ENCODE peak calls at places on chromosomes 16 and 17, in seven cellular contexts. J is neural progenitor cell, G is small intestine, O is ascending aorta, N is stomach, P is IMR-90, C is sigmoid colon. Q is an unnamed sample. For H3K4me1 and H3K9me3, the result is how much of the 10 kb centered on the place peaks cover.

GRCh38 chr17:16428098-16428882 is 12.9 kb downstream of the TRPV2 start:
- DNase-seq in G (peak), P (peak), J (peak), O (no peak), N (peak), C (no peak), Q (peak)

GRCh38 chr16:70682239-70683145 is 3.4 kb downstream of the MTSS2 start:
- DNase-seq in C (no peak), J (no peak), G (no peak), P (no peak), O (no peak), N (no peak), Q (no peak)

GRCh38 chr16:67087803-67088202 is 21.9 kb upstream of the PHAF1 start:
- DNase-seq in N (no peak), P (no peak), G (no peak), J (no peak), C (no peak), O (no peak), Q (peak)

GRCh38 chr17:44095647-44096496 is 25.3 kb downstream of the G6PC3 start:
- DNase-seq in P (peak), G (peak), N (no peak), J (peak), O (no peak), C (peak), Q (peak)

GRCh38 chr17:7997186-7997585 is 5.2 kb upstream of the GUCY2D start:
- DNase-seq in P (peak), O (no peak), G (peak), J (peak), N (peak), C (peak), Q (peak)

GRCh38 chr16:88303890-88304819 is 78.6 kb upstream of the ZNF469 start:
- DNase-seq in G (no peak), P (peak), N (no peak), J (no peak), C (peak), O (no peak), Q (no peak)

GRCh38 chr16:57892041-57892440 is 78.9 kb downstream of the CNGB1 start:
- DNase-seq in C (no peak), N (no peak), G (no peak), P (peak), O (no peak), J (no peak), Q (no peak)

GRCh38 chr16:69880640-69881133 is 70.4 kb upstream of the CLEC18A start:
- DNase-seq in C (no peak), G (no peak), P (peak), N (no peak), J (no peak), O (no peak), Q (no peak)

GRCh38 chr17:4678448-4679026 is 25.4 kb downstream of the PELP1 start:
- DNase-seq in G (no peak), N (no peak), C (no peak), J (no peak), P (peak), O (no peak), Q (no peak)

GRCh38 chr17:67575325-67575724 is 142.4 kb upstream of the NOL11 start:
- DNase-seq in J (no peak), N (no peak), P (no peak), G (peak), O (no peak), C (no peak), Q (no peak)

DNA sequence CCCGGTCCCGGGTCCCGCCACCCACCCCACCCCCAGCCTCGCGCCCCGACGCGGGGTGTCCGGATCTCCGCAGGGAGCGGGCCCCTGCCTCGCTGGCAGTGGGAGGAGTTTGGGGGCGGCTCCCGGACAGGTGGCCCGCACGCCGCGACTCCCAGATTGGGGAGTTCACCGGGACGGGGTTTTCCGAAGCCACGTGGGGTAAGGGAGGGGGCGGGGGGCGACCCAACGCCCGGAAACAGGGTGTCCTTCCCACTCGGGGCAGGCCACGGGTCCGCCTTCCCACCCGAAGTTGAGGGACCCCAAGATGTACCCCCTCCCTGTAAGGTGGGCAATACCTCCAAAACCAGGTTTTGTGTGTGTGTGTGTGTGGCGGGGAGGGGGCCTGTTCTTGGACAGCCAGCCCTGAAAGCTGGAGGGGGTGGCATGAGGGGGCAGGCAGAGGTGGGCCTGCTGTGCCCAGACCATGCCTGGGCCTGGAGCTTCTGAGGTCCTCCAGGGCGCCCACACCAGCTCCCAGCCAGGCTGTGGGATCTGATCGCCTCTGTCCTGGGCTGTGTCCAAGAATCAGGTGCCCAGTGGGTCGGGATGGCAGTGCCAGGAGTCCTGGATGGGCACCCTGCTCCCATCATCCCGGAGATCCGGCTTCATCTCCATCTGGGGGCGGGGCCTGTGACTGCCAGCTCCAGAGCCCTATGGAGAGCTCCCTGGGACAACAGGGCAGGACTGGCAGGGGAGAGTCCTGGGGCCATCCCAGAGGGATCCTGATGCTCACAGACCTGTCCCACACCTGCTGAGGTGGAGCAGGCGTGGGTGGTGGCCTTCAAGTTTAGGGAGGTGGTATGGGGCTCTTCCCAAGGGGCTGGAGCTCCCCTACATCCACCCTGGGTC is 769 bp downstream of the SYNGR2 start:
- DNase-seq in N (peak), C (no peak), G (peak), O (no peak), J (peak), P (peak), Q (peak)
- H3K4me1 ChIP-seq in N (half or more), C (under half), G (under half), O (under half), J (under half), P (under half), Q (under half)

GRCh38 chr17:75325348-75325747 is 36.1 kb upstream of the SLC25A19 start:
- DNase-seq in O (no peak), P (no peak), G (no peak), N (no peak), C (no peak), J (no peak), Q (no peak)
- H3K27ac ChIP-seq in O (peak), P (no peak), G (peak), N (peak), C (peak), J (peak), Q (peak)

DNA sequence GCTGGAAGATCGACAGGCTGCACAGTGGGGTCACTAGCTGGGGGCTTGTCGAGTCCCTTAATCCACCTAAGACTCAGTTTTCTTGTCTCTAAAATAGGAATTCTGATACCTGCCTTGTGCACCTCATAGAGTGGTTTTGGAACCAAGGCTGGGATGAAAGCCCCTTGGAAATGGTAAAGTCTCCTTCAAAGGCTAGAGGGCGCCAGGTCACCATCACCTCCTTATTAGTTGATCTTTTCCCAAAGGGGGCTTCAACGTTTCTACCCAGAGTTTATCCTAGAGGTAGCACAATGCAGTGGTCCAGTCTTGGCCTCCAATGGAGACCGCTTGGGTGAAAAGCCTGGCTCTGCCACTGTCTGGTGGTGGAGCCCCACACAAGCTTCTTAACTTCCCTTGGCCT is 158.2 kb downstream of the AIPL1 start:
- DNase-seq in N (no peak), G (no peak), P (no peak), J (peak), O (no peak), C (no peak), Q (no peak)
- H3K9me3 ChIP-seq in N (under half), G (under half), P (under half), J (under half), O (under half), C (under half), Q (under half)

GRCh38 chr16:86594712-86595111 is 16.4 kb downstream of the FOXL1 start:
- DNase-seq in N (no peak), O (no peak), P (no peak), J (no peak), G (no peak), C (no peak), Q (no peak)
- H3K4me1 ChIP-seq in N (under half), O (half or more), P (under half), J (under half), G (under half), C (under half), Q (under half)

GRCh38 chr17:51191895-51192294 is 25.7 kb downstream of the NME2 start:
- DNase-seq in J (no peak), P (no peak), O (no peak), N (no peak), G (no peak), C (no peak), Q (no peak)

GRCh38 chr17:51185763-51186332 is 19.6 kb downstream of the NME2 start:
- DNase-seq in P (no peak), G (no peak), C (no peak), J (no peak), N (no peak), O (no peak), Q (no peak)

GRCh38 chr17:51188321-51188853 is 22.2 kb downstream of the NME2 start:
- DNase-seq in C (no peak), J (no peak), O (no peak), N (no peak), P (no peak), G (no peak), Q (no peak)

GRCh38 chr17:51189162-51189561 is 23.0 kb downstream of the NME2 start:
- DNase-seq in N (no peak), C (no peak), O (no peak), J (no peak), P (no peak), G (no peak), Q (no peak)

DNA sequence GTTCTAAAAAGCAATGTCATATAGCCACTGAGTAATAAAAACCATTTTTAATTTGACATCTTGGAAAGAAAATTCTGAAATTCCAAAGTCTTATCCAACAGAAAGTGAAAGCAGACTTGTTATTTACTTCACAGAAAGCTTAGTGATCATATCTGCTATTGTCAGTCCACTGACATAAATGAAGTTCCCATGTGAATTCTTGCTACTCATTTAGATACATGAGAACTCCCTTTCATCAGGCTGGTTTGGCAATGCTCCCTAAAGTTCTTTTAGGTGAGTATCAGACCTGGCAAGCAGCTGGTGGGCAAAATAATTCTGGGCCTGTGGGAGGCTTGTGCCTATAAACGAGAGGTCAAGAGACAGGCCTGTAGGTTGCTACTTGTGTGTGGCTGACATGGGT is 23.4 kb downstream of the NME2 start:
- DNase-seq in C (no peak), N (no peak), O (no peak), P (peak), G (peak), J (no peak), Q (no peak)
- H3K27ac ChIP-seq in C (no peak), N (no peak), O (no peak), P (no peak), G (no peak), J (no peak), Q (no peak)

DNA sequence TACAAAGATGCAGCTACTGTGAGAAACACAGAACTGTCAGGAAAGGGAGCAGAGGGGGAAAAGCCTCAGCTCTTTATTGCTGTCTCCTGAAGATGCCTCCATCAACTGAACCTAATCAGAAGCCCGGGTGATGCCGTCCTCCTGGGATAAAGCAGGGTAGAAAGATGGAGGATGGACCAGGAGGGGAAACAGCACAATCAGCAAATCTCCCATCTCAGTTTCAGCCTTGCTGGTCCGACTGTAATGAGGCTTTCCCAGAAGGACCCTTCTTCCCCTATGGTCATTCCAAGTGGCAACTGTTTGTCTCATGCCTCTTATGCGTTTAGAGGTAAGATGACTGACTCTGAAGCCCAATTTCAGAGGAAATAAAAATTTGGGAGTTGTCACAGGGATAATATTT is 24.3 kb downstream of the ZFP1 start:
- DNase-seq in N (no peak), C (no peak), G (no peak), O (no peak), J (no peak), P (no peak), Q (no peak)
- H3K9me3 ChIP-seq in N (half or more), C (under half), G (under half), O (half or more), J (under half), P (half or more), Q (half or more)

GRCh38 chr16:27725271-27726010 is 175.5 kb downstream of the KATNIP start:
- DNase-seq in P (no peak), C (no peak), N (no peak), J (no peak), G (no peak), O (no peak), Q (no peak)

GRCh38 chr16:27724491-27724878 is 174.5 kb downstream of the KATNIP start:
- DNase-seq in O (no peak), C (no peak), J (no peak), N (peak), G (peak), P (no peak), Q (no peak)

GRCh38 chr16:27722892-27723450 is 173.0 kb downstream of the KATNIP start:
- DNase-seq in C (no peak), N (no peak), P (no peak), J (no peak), O (no peak), G (peak), Q (no peak)

GRCh38 chr16:27722266-27722636 is 172.3 kb downstream of the KATNIP start:
- DNase-seq in G (peak), P (no peak), C (no peak), J (no peak), N (no peak), O (no peak), Q (no peak)

DNA sequence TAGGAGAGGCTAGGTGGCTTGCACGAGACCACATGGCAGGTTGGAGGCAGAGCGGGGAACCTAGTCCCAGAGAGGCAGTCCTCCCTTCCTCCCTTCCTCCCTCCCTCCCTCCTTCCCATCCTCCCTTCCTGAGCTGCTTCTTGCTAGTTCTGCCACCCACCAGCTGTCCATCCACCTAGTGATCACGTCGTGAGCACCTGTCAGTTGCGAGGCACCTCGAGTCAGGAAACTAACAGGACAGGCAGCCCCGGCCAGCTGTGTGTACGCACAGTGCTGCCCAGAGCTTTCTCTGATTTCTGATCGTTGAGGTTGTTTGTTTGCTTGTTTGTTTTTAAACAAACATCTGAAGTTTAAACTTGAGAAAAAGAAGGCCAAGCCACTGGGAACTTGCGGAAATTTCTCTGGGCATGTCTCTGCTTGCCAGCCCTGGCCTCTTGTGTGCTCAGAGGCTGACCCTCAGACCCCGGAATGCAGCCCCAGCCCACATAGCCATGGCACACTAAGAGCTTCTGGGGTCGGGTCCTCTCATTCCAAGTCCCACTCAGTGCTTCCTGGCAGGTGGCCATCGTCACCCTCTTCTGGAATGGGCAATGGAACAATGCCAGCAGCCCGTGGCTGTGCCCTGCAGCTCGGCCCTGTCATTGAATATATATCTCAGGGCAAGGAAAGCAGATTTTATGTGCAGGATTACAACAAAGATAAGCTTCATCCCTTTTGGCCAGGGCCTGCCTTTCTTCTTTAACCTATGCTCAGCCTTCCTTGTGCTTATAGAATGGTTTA is 174.0 kb downstream of the KATNIP start:
- DNase-seq in O (no peak), C (no peak), G (peak), N (no peak), P (no peak), J (no peak), Q (no peak)
- H3K4me1 ChIP-seq in O (under half), C (under half), G (under half), N (under half), P (under half), J (under half), Q (under half)

DNA sequence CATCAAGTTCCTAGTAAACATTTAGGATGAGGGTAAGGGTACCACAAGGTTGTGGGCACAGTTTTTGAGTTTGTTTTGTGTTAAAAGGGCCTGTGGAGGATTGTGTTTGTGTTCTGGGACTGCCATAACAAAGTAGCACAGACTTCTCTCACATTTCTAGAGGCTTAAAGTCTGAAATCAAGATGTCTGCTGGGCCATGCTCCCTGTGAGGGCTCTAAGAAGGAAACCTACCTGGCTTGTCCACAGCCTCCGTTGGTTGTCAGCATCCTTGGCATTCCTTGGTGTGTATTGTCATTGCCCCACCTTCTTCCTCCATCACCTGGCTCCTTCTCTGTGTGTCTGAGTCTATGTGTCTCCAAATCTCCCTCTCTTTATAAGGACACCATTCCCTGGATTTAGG is 808.1 kb upstream of the RBFOX1 start:
- DNase-seq in N (no peak), G (no peak), O (no peak), P (no peak), C (no peak), J (no peak), Q (no peak)
- H3K27ac ChIP-seq in N (no peak), G (no peak), O (no peak), P (no peak), C (no peak), J (no peak), Q (no peak)

GRCh38 chr16:14470788-14471187 is 159.3 kb downstream of the PARN start:
- DNase-seq in O (no peak), J (no peak), G (no peak), C (no peak), P (no peak), N (no peak), Q (no peak)
- H3K9me3 ChIP-seq in O (under half), J (under half), G (under half), C (under half), P (under half), N (under half), Q (under half)